ENCODE peak calls at places on chromosome 7, in five cellular contexts. K is HepG2, D is GM12878, R is HCT116, S is K562. E is an unnamed sample.

GRCh38 chr7:99975782-99976521 is at the start of gene AZGP1:
- DNase-seq in R (no peak), D (no peak), S (no peak), K (peak; percentile 95), E (no peak)

GRCh38 chr7:70710011-70710480 is 421.9 kb upstream of the GALNT17 start:
- DNase-seq in D (peak; percentile 73), R (no peak), S (no peak), K (no peak), E (no peak)

GRCh38 chr7:151539055-151539714 is 19.5 kb upstream of the RHEB start:
- DNase-seq in K (no peak), D (no peak), R (no peak), S (no peak), E (peak; percentile 78)

GRCh38 chr7:151428393-151429231 is 11.3 kb downstream of the CRYGN start:
- DNase-seq in R (no peak), K (peak; percentile 27), D (no peak), S (no peak), E (peak; percentile 72)

GRCh38 chr7:74365320-74366022 is 76.3 kb downstream of the CLIP2 start:
- DNase-seq in S (peak; percentile 100), K (peak; percentile 90), R (peak; percentile 28), D (no peak), E (peak; percentile 100)

GRCh38 chr7:1021931-1022330 is 22.4 kb upstream of the GPR146 start:
- DNase-seq in D (no peak), R (no peak), K (no peak), S (no peak), E (no peak)

GRCh38 chr7:98163704-98164478 is 47.3 kb upstream of the BHLHA15 start:
- DNase-seq in R (no peak), S (no peak), D (no peak), K (no peak), E (no peak)

GRCh38 chr7:37592366-37592765 is 91.2 kb upstream of the GPR141 start:
- DNase-seq in D (peak; percentile 4), R (no peak), K (no peak), S (no peak), E (no peak)

GRCh38 chr7:1664711-1665591 is 5.1 kb upstream of the ELFN1 start:
- DNase-seq in D (no peak), S (peak; percentile 85), R (peak; percentile 18), K (peak; percentile 16), E (peak; percentile 99)

GRCh38 chr7:95476904-95477594 is 8.7 kb upstream of the ASB4 start:
- DNase-seq in R (peak; percentile 62), D (peak; percentile 28), S (peak; percentile 73), K (peak; percentile 73), E (peak; percentile 73)

GRCh38 chr7:116525298-116525912 is 569 bp downstream of the CAV1 start:
- DNase-seq in R (no peak), D (no peak), S (peak; percentile 56), K (no peak), E (peak; percentile 49)

GRCh38 chr7:151885202-151885580 is 8.3 kb upstream of the PRKAG2 start:
- DNase-seq in D (no peak), K (no peak), R (no peak), S (no peak), E (no peak)

GRCh38 chr7:139422126-139422525 is 61.3 kb downstream of the KLRG2 start:
- DNase-seq in S (peak; percentile 37), K (no peak), D (no peak), R (no peak), E (peak; percentile 77)

GRCh38 chr7:111744501-111745155 is 182.3 kb upstream of the IMMP2L start:
- DNase-seq in R (no peak), K (no peak), S (no peak), D (no peak), E (no peak)

GRCh38 chr7:94654764-94655561 is 970 bp downstream of the SGCE start:
- DNase-seq in S (no peak), R (no peak), K (no peak), D (no peak), E (peak; percentile 70)

GRCh38 chr7:45001138-45001694 is 1.2 kb downstream of the CCM2 start:
- DNase-seq in S (peak; percentile 52), D (no peak), R (no peak), K (no peak), E (peak; percentile 31)

GRCh38 chr7:68629-69028 is 123.7 kb upstream of the FAM20C start:
- DNase-seq in D (no peak), S (peak; percentile 47), K (no peak), R (no peak), E (no peak)

GRCh38 chr7:29204491-29205281 is 10.1 kb downstream of the CHN2 start:
- DNase-seq in S (no peak), R (no peak), D (no peak), K (peak; percentile 88), E (no peak)

GRCh38 chr7:20749896-20750295 is 36.8 kb downstream of the SP8 start:
- DNase-seq in K (no peak), D (no peak), R (no peak), S (no peak), E (no peak)

GRCh38 chr7:69218634-69219033 is 379.6 kb upstream of the AUTS2 start:
- DNase-seq in S (no peak), R (no peak), K (no peak), D (no peak), E (no peak)

GRCh38 chr7:20005081-20005480 is 212.1 kb downstream of the MACC1 start:
- DNase-seq in R (no peak), D (no peak), K (no peak), S (no peak), E (no peak)

GRCh38 chr7:3338161-3338560 is 37.1 kb downstream of the SDK1 start:
- DNase-seq in R (no peak), S (no peak), K (no peak), D (no peak), E (no peak)

GRCh38 chr7:132752431-132752830 is 176.2 kb upstream of the PLXNA4 start:
- DNase-seq in R (no peak), S (no peak), K (no peak), D (no peak), E (no peak)

GRCh38 chr7:137816696-137817320 is 30.0 kb downstream of the DGKI start:
- DNase-seq in K (peak; percentile 5), S (no peak), R (no peak), D (no peak), E (no peak)

GRCh38 chr7:1697499-1698125 is 27.5 kb downstream of the ELFN1 start:
- DNase-seq in K (no peak), S (no peak), D (no peak), R (no peak), E (peak; percentile 9)

GRCh38 chr7:100089458-100090201 is 861 bp downstream of the COPS6 start:
- DNase-seq in D (no peak), K (no peak), R (no peak), S (no peak), E (no peak)

GRCh38 chr7:150663802-150664494 is 21.6 kb upstream of the GIMAP2 start:
- DNase-seq in K (no peak), D (no peak), S (no peak), R (no peak), E (no peak)

GRCh38 chr7:151459726-151460473 is 20.0 kb upstream of the CRYGN start:
- DNase-seq in K (peak; percentile 79), S (peak; percentile 8), D (no peak), R (peak; percentile 57), E (peak; percentile 77)

GRCh38 chr7:74372511-74373111 is 81.1 kb upstream of the GTF2IRD1 start:
- DNase-seq in D (no peak), R (no peak), S (no peak), K (no peak), E (no peak)

GRCh38 chr7:49322476-49322875 is 398.1 kb downstream of the CDC14C start:
- DNase-seq in S (no peak), R (no peak), D (no peak), K (no peak), E (no peak)

GRCh38 chr7:150806863-150807262 is 6.3 kb downstream of the TMEM176A start:
- DNase-seq in K (peak; percentile 11), R (no peak), S (no peak), D (no peak), E (no peak)

GRCh38 chr7:43553999-43554398 is 28.9 kb upstream of the STK17A start:
- DNase-seq in K (peak; percentile 22), S (no peak), D (no peak), R (no peak), E (no peak)

GRCh38 chr7:29430279-29430949 is 133.2 kb upstream of the PRR15 start:
- DNase-seq in R (no peak), S (no peak), K (no peak), D (no peak), E (no peak)

GRCh38 chr7:26100940-26101339 is 51.1 kb upstream of the NFE2L3 start:
- DNase-seq in S (no peak), D (no peak), R (no peak), K (no peak), E (no peak)

GRCh38 chr7:121012919-121013318 is 24.4 kb downstream of the CPED1 start:
- DNase-seq in R (no peak), S (no peak), K (no peak), D (no peak), E (no peak)

DNA sequence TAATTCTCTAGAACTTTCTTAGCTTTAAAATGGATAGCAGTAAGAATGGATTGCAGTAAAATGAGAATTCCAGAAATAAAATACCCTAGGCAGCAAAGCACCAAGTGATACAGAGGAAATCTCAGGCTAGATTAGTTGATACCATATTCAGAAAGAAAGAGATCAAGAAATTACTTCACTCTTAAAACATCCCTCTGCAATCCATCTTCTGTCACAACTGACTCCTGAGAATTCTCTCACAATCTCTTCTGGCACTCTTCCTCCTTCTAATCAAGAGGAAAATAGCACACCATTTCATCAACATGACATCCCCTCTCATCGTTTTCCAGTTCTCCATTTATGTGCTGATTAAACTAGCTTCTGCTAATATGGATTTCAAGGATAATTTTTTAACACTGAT is 42.2 kb upstream of the LAMB1 start:
- DNase-seq in R (no peak), K (no peak), D (no peak), S (no peak), E (no peak)
- TF ChIP-seq ZBTB33 in R (no peak), K (no peak), D (no peak), S (no peak), E (no peak)

DNA sequence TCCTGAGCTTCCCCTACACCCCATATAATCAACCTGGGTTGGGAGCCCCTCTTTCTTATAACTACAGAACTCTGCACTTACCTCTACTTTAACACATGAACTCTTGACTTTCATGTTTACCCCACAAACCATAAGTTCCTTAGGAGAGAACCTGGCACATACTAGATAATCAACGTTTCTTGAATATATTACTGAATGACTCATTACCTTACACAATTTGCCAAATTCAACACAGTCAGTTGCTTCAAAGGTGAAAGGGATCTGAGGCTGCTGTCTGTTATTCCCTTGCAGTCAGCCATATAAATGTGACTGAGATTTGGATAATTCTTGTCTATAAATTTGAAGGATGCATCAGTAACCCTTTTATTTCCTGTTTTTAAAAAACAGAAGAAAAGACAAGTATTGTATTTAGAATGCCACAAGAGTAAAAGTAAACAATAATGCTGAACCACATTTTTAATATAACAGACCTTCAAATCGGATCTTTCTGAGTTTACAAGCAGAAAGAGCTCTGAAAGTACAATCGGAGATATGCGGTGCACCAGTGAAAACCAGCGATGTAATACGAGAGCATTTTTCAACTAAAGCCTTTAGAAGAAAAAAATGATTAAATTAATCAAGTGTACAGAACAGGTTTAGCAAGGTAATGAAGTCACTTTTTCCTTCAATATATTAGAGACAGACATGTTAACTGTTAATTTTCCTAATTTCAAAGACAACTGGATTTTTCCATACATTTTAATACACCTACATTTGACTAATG is 29.5 kb upstream of the LRRC17 start:
- DNase-seq in D (no peak), K (no peak), S (no peak), R (no peak), E (no peak)
- TF ChIP-seq ZBTB33 in D (no peak), K (no peak), S (no peak), R (no peak), E (no peak)

GRCh38 chr7:38673795-38674194 is 42.6 kb upstream of the AMPH start:
- DNase-seq in R (no peak), D (no peak), S (no peak), K (no peak), E (no peak)
- TF ChIP-seq ZBTB33 in R (no peak), D (no peak), S (no peak), K (no peak), E (no peak)

GRCh38 chr7:40507166-40507565 is 372.4 kb downstream of the SUGCT start:
- DNase-seq in D (no peak), K (peak; percentile 9), R (no peak), S (no peak), E (no peak)
- TF ChIP-seq ZBTB33 in D (no peak), K (no peak), R (no peak), S (no peak), E (no peak)

E was measured in SK-N-SH.